ENCODE peak calls at places on chromosomes 1 and 21, in six cellular contexts. W is naive thymus-derived CD4-positive, alpha-beta T cell; X is K562; C is CD8-positive, alpha-beta T cell; Z is mesenchymal stem cell; Y is Karpas-422. R is an unnamed sample. For H3K27me3 and H3K9me3, the result is how much of the 10 kb centered on the place peaks cover.

GRCh38 chr1:96425382-96426129 is 296.0 kb upstream of the PTBP2 start:
- DNase-seq in X (no peak), C (no peak), W (no peak), Y (no peak), Z (no peak), R (no peak)

GRCh38 chr1:51957618-51958017 is 32.9 kb downstream of the RAB3B start:
- DNase-seq in C (no peak), X (peak), W (no peak), Y (no peak), Z (no peak), R (no peak)

GRCh38 chr1:97041011-97041410 is 319.4 kb downstream of the PTBP2 start:
- DNase-seq in W (no peak), Y (no peak), C (no peak), Z (no peak), X (no peak), R (no peak)

GRCh38 chr1:207004931-207005830 is 27.4 kb downstream of the C1orf116 start:
- DNase-seq in X (peak), W (peak), C (no peak), Z (peak), Y (peak), R (peak)

GRCh38 chr1:65182658-65183268 is 34.8 kb downstream of the AK4 start:
- DNase-seq in W (no peak), X (no peak), C (no peak), Y (no peak), Z (no peak), R (peak)

GRCh38 chr1:233627376-233627775 is 13.5 kb downstream of the KCNK1 start:
- DNase-seq in X (no peak), Y (no peak), W (no peak), Z (no peak), C (no peak), R (no peak)

GRCh38 chr1:30740952-30741894 is 16.4 kb downstream of the LAPTM5 start:
- DNase-seq in X (peak), Y (no peak), C (no peak), W (no peak), Z (no peak), R (no peak)

GRCh38 chr1:119781434-119782210 is 12.9 kb upstream of the HMGCS2 start:
- DNase-seq in Z (no peak), Y (no peak), C (no peak), W (no peak), X (no peak), R (no peak)

GRCh38 chr1:172143384-172144025 is 277.0 kb upstream of the C1orf105 start:
- DNase-seq in W (no peak), Y (no peak), C (no peak), X (no peak), Z (peak), R (peak)

GRCh38 chr21:34514576-34515135 is 2.6 kb upstream of the KCNE1 start:
- DNase-seq in C (no peak), Y (no peak), Z (no peak), W (no peak), X (no peak), R (no peak)

GRCh38 chr1:235767795-235768194 is 98.9 kb downstream of the LYST start:
- DNase-seq in Y (no peak), C (no peak), Z (no peak), W (no peak), X (no peak), R (no peak)

GRCh38 chr1:50697440-50698421 is 262.3 kb downstream of the FAF1 start:
- DNase-seq in W (no peak), C (no peak), Y (no peak), Z (peak), X (no peak), R (no peak)

GRCh38 chr1:232578681-232579195 is 51.2 kb downstream of the SIPA1L2 start:
- DNase-seq in Y (no peak), Z (peak), X (no peak), C (no peak), W (peak), R (no peak)

GRCh38 chr1:185646202-185646683 is 87.9 kb upstream of the HMCN1 start:
- DNase-seq in W (no peak), Y (no peak), X (no peak), C (no peak), Z (peak), R (peak)

GRCh38 chr1:8516793-8517556 is 199.1 kb downstream of the SLC45A1 start:
- DNase-seq in Z (no peak), C (no peak), X (peak), Y (peak), W (no peak), R (no peak)

GRCh38 chr1:198333744-198334143 is 176.9 kb downstream of the NEK7 start:
- DNase-seq in C (no peak), Y (no peak), W (no peak), Z (no peak), X (no peak), R (no peak)

GRCh38 chr1:230390371-230390770 is 35.8 kb downstream of the PGBD5 start:
- DNase-seq in Z (no peak), W (no peak), Y (no peak), C (no peak), X (no peak), R (no peak)

GRCh38 chr1:81225769-81226602 is 574.7 kb upstream of the ADGRL2 start:
- DNase-seq in Y (no peak), W (no peak), Z (no peak), C (no peak), X (no peak), R (no peak)

GRCh38 chr1:56355422-56355821 is 223.9 kb downstream of the PLPP3 start:
- DNase-seq in Z (no peak), W (no peak), X (no peak), C (no peak), Y (no peak), R (no peak)

GRCh38 chr1:83641206-83641658 is 357.7 kb downstream of the TTLL7 start:
- DNase-seq in Y (no peak), X (no peak), W (no peak), Z (peak), C (no peak), R (no peak)

GRCh38 chr1:94094466-94095111 is 26.4 kb downstream of the ABCA4 start:
- DNase-seq in W (no peak), Z (no peak), C (no peak), X (no peak), Y (no peak), R (no peak)

GRCh38 chr21:33751120-33751519 is 108.8 kb downstream of the ITSN1 start:
- DNase-seq in X (peak), C (no peak), W (no peak), Z (peak), Y (no peak), R (no peak)

GRCh38 chr1:230902349-230902923 is 34.1 kb upstream of the C1orf198 start:
- DNase-seq in Y (no peak), W (no peak), X (no peak), C (no peak), Z (no peak), R (no peak)

DNA sequence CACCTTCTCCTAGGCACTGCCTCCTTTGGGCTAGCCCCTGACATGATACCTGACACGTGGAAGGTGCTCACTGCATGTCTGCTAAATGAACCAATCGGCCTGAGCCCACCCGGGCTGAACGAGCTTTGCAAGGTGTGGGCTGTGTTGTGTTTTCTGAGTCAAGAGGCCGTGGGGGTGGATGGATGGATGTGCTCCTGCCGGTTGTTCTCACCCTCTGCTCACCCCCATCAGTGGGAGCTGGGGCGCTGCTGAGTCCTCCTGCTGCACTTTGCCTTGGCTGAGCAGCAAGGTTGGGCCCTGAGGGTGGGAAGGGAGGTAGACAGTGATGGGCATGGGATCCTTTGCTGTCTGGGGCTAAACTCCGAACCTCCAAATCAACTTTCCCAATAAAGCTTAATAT is 6.7 kb upstream of the CACNA1E start:
- DNase-seq in X (no peak), Y (no peak), C (no peak), W (no peak), Z (no peak), R (no peak)
- H3K27me3 ChIP-seq in X (under half), Y (under half), C (under half), W (under half), Z (under half), R (under half)

DNA sequence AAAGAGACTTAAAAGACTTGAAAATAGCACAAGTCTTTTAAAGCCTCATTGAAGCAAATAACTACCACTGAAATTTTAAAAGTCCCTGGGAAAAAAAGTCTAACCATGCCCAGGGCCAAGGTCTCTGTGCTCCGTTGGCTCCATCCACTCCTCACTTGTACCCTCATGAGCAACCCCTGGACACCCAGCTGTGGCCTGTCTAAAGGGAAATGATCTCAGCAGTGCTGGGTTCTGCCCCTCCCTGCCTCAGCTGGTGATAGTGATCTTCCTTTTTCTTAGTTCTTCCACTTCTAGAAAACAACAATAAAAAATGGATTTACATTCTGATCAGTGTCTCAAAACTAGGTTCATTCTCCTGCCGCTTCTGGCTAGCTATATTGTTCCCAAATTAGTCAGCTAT is 423.5 kb upstream of the ADAMTS5 start:
- DNase-seq in Z (no peak), C (no peak), Y (no peak), W (no peak), X (no peak), R (no peak)
- H3K9me3 ChIP-seq in Z (under half), C (under half), Y (under half), W (under half), X (under half), R (under half)

GRCh38 chr1:110606784-110607662 is 865 bp upstream of the KCNA2 start:
- DNase-seq in Z (no peak), X (no peak), Y (no peak), W (peak), C (no peak), R (no peak)

GRCh38 chr1:110607663-110608230 is 1.6 kb upstream of the KCNA2 start:
- DNase-seq in W (peak), C (no peak), X (no peak), Z (no peak), Y (no peak), R (no peak)

GRCh38 chr1:110604586-110605148 is 1.5 kb downstream of the KCNA2 start:
- DNase-seq in X (no peak), Z (no peak), W (no peak), C (no peak), Y (no peak), R (no peak)

GRCh38 chr1:110605901-110606783 is at the start of gene KCNA2:
- DNase-seq in X (no peak), W (peak), Y (no peak), Z (peak), C (no peak), R (peak)

GRCh38 chr1:110605446-110605845 is 712 bp downstream of the KCNA2 start:
- DNase-seq in C (no peak), W (no peak), X (no peak), Z (no peak), Y (no peak), R (no peak)
- H3K4me3 ChIP-seq in C (no peak), W (peak), X (no peak), Z (no peak), Y (no peak), R (no peak)

DNA sequence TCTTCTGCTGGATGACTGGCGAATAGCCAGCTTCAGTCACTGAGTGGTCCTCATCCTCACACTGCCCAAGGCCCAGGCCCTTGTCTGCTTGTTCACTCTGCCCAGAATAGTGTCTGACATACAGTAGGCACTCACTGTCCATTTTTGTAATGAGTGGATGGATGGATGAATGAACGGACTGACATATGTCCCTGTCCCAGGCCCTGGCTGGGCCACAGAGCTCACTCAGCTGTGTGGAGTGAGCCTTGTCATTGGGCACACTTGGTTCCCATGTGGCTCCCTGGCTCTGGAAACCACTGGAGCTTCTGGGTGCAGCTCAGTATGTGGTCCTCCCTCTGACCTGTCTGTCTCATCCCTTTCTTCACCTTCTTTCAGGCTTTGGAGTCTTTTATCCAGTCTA is 36.7 kb downstream of the FOXO6 start:
- DNase-seq in Y (no peak), C (no peak), W (no peak), Z (no peak), X (no peak), R (no peak)
- H3K27me3 ChIP-seq in Y (under half), C (under half), W (under half), Z (half or more), X (under half), R (under half)

GRCh38 chr21:20308586-20308985 is 689.6 kb upstream of the NCAM2 start:
- DNase-seq in Z (no peak), W (no peak), X (no peak), Y (no peak), C (no peak), R (no peak)
- H3K9me3 ChIP-seq in Z (under half), W (under half), X (under half), Y (under half), C (under half), R (under half)

GRCh38 chr1:228370439-228370940 is 36.1 kb downstream of the TRIM11 start:
- DNase-seq in W (no peak), Y (no peak), C (no peak), X (no peak), Z (no peak), R (no peak)
- H3K4me3 ChIP-seq in W (no peak), Y (no peak), C (no peak), X (no peak), Z (no peak), R (no peak)

DNA sequence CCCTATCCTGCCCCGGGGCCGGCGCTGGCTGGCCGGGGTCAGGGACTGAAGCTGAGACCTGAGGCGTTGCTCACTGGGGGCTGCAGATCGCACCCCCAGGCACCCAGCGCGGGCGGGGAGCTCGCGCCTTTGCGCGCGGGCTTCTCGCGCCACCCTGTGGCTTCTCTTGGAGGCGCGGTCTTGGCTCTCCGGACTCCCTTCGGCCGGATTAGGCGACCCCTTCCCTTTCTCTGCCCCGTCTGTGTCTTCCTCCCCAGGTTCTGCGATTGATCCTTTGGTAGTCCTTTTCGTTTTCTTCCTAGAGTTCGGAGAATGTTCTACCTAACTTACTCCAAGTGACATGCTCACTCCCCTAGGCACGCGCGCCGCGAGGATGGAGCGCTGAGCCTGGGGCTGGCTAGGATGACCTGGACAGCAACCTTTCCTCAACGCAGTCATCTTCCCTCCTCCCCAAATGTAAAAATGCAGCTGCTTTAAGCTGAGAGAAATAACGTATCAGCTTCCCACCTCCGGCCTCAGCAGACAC is 489 bp upstream of the NTRK1 start:
- DNase-seq in Y (peak), X (peak), W (peak), Z (peak), C (peak), R (peak)
- H3K27me3 ChIP-seq in Y (under half), X (under half), W (under half), Z (half or more), C (under half), R (under half)

GRCh38 chr21:21182401-21182800 is 184.2 kb downstream of the NCAM2 start:
- DNase-seq in Y (no peak), C (no peak), Z (no peak), W (no peak), X (no peak), R (no peak)

GRCh38 chr21:21188513-21189188 is 190.4 kb downstream of the NCAM2 start:
- DNase-seq in X (no peak), Z (no peak), W (no peak), C (no peak), Y (no peak), R (no peak)

GRCh38 chr21:21187579-21187978 is 189.4 kb downstream of the NCAM2 start:
- DNase-seq in C (no peak), Y (no peak), X (peak), W (no peak), Z (no peak), R (no peak)

GRCh38 chr21:21183092-21183491 is 184.9 kb downstream of the NCAM2 start:
- DNase-seq in W (no peak), C (no peak), Y (no peak), Z (no peak), X (no peak), R (no peak)

DNA sequence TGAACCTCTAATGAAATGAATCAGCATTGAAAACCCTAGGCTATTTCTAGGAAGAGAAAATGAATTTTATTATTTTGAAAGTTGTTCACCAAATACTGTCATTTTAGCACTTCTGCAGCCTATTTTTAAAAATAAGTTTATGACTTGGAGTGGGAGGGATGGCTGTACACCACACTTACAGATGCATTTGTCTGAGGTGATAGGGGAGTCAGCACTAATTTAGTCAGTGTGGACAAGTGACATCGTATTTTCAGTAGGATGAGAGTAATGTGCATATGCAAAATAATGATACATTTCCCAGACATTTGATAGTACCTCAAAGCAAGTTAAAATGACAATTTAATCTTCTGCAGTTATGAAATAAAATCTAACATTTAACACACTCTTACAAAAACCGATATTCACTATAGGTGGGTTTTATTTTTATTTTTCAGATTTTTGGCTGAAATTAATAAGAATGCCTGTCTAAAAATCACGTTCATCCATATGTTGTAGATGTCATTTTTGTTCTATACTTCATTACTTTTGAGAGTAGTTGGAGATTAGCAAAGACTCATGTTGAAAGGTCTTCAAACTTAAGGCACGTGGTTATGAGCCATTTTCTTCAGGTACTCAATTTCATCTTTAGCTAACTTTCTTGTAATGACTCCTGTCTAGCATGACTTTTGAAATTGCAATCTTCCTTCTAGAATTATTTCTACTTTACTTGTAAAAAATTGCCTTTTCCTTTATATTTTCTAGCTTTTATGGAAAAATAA is 186.7 kb downstream of the NCAM2 start:
- DNase-seq in Y (no peak), X (no peak), C (no peak), Z (no peak), W (no peak), R (no peak)
- H3K9me3 ChIP-seq in Y (under half), X (under half), C (under half), Z (under half), W (under half), R (under half)

GRCh38 chr1:23111600-23112535 is 56.8 kb downstream of the LUZP1 start:
- DNase-seq in Y (no peak), X (no peak), C (no peak), W (no peak), Z (peak), R (no peak)

GRCh38 chr1:23116216-23116836 is 52.3 kb downstream of the LUZP1 start:
- DNase-seq in W (no peak), C (no peak), Z (no peak), X (peak), Y (no peak), R (no peak)

GRCh38 chr1:23116921-23117699 is 51.5 kb downstream of the LUZP1 start:
- DNase-seq in X (no peak), Y (no peak), C (no peak), Z (no peak), W (no peak), R (no peak)

GRCh38 chr1:23118407-23118806 is 50.2 kb downstream of the LUZP1 start:
- DNase-seq in W (no peak), Z (no peak), C (no peak), Y (no peak), X (no peak), R (no peak)

GRCh38 chr1:23114424-23115079 is 54.1 kb downstream of the LUZP1 start:
- DNase-seq in Z (no peak), C (no peak), W (no peak), X (no peak), Y (no peak), R (no peak)
- H3K4me3 ChIP-seq in Z (peak), C (no peak), W (no peak), X (no peak), Y (no peak), R (no peak)

GRCh38 chr1:18178125-18178524 is 70.5 kb downstream of the IGSF21 start:
- DNase-seq in Y (peak), Z (no peak), C (no peak), W (no peak), X (no peak), R (no peak)

GRCh38 chr1:18183477-18183974 is 75.9 kb downstream of the IGSF21 start:
- DNase-seq in W (no peak), C (no peak), X (no peak), Y (no peak), Z (no peak), R (no peak)

GRCh38 chr1:18179009-18179408 is 71.4 kb downstream of the IGSF21 start:
- DNase-seq in Y (no peak), C (no peak), W (no peak), Z (no peak), X (no peak), R (no peak)

GRCh38 chr1:18182518-18183160 is 75.0 kb downstream of the IGSF21 start:
- DNase-seq in C (no peak), X (no peak), Z (no peak), Y (no peak), W (no peak), R (no peak)
- H3K27me3 ChIP-seq in C (under half), X (under half), Z (under half), Y (under half), W (under half), R (under half)